ENCODE peak calls at places on chromosomes 5 and 9, in ten cellular contexts. One of them, this sample, is unnamed.

GRCh38 chr5:2169862-2170820 is 287.4 kb upstream of the IRX4 start:
- DNase-seq in AG20443: no peak
- DNase-seq in myocyte: no peak
- DNase-seq in activated CD4-positive, alpha-beta T cell treated with anti-CD3 and anti-CD28 coated beads, Interleukin-2, amount 50 U/mL, for 1 hour: no peak
- DNase-seq in A172: no peak
- DNase-seq in cardiac muscle cell: no peak
- DNase-seq in ELF-1: no peak
- DNase-seq in NK-92 treated with Interleukin-12 subunit alpha and Interleukin-12 subunit beta, amount 100 ng/mL, for 24 hours: no peak
- DNase-seq in HL-60: no peak
- DNase-seq in hippocampal formation: no peak
- DNase-seq in this sample: no peak

GRCh38 chr9:93357649-93358048 is 93.8 kb upstream of the FAM120A start:
- DNase-seq in AG20443: no peak
- DNase-seq in myocyte: no peak
- DNase-seq in activated CD4-positive, alpha-beta T cell treated with anti-CD3 and anti-CD28 coated beads, Interleukin-2, amount 50 U/mL, for 1 hour: no peak
- DNase-seq in A172: no peak
- DNase-seq in cardiac muscle cell: no peak
- DNase-seq in ELF-1: no peak
- DNase-seq in NK-92 treated with Interleukin-12 subunit alpha and Interleukin-12 subunit beta, amount 100 ng/mL, for 24 hours: no peak
- DNase-seq in HL-60: no peak
- DNase-seq in hippocampal formation: no peak
- DNase-seq in this sample: no peak

GRCh38 chr5:168651654-168652053 is 72.5 kb upstream of the PANK3 start:
- DNase-seq in AG20443: peak; percentile 71
- DNase-seq in myocyte: peak; percentile 60
- DNase-seq in activated CD4-positive, alpha-beta T cell treated with anti-CD3 and anti-CD28 coated beads, Interleukin-2, amount 50 U/mL, for 1 hour: no peak
- DNase-seq in A172: peak; percentile 89
- DNase-seq in cardiac muscle cell: peak; percentile 90
- DNase-seq in ELF-1: no peak
- DNase-seq in NK-92 treated with Interleukin-12 subunit alpha and Interleukin-12 subunit beta, amount 100 ng/mL, for 24 hours: no peak
- DNase-seq in HL-60: no peak
- DNase-seq in hippocampal formation: no peak
- DNase-seq in this sample: no peak

GRCh38 chr9:84620338-84620737 is 49.2 kb upstream of the NTRK2 start:
- DNase-seq in AG20443: no peak
- DNase-seq in myocyte: no peak
- DNase-seq in activated CD4-positive, alpha-beta T cell treated with anti-CD3 and anti-CD28 coated beads, Interleukin-2, amount 50 U/mL, for 1 hour: no peak
- DNase-seq in A172: no peak
- DNase-seq in cardiac muscle cell: peak; percentile 18
- DNase-seq in ELF-1: no peak
- DNase-seq in NK-92 treated with Interleukin-12 subunit alpha and Interleukin-12 subunit beta, amount 100 ng/mL, for 24 hours: no peak
- DNase-seq in HL-60: no peak
- DNase-seq in hippocampal formation: no peak
- DNase-seq in this sample: no peak

GRCh38 chr9:113988951-113989780 is 88.9 kb downstream of the AMBP start:
- DNase-seq in AG20443: peak; percentile 65
- DNase-seq in myocyte: peak; percentile 94
- DNase-seq in activated CD4-positive, alpha-beta T cell treated with anti-CD3 and anti-CD28 coated beads, Interleukin-2, amount 50 U/mL, for 1 hour: no peak
- DNase-seq in A172: no peak
- DNase-seq in cardiac muscle cell: peak; percentile 67
- DNase-seq in ELF-1: no peak
- DNase-seq in NK-92 treated with Interleukin-12 subunit alpha and Interleukin-12 subunit beta, amount 100 ng/mL, for 24 hours: no peak
- DNase-seq in HL-60: no peak
- DNase-seq in hippocampal formation: no peak
- DNase-seq in this sample: no peak

GRCh38 chr9:93682155-93682968 is 106.0 kb downstream of the PHF2 start:
- DNase-seq in AG20443: peak; percentile 85
- DNase-seq in myocyte: peak; percentile 60
- DNase-seq in activated CD4-positive, alpha-beta T cell treated with anti-CD3 and anti-CD28 coated beads, Interleukin-2, amount 50 U/mL, for 1 hour: peak; percentile 57
- DNase-seq in A172: peak; percentile 19
- DNase-seq in cardiac muscle cell: peak; percentile 68
- DNase-seq in ELF-1: peak; percentile 88
- DNase-seq in NK-92 treated with Interleukin-12 subunit alpha and Interleukin-12 subunit beta, amount 100 ng/mL, for 24 hours: no peak
- DNase-seq in HL-60: peak; percentile 64
- DNase-seq in hippocampal formation: peak; percentile 4
- DNase-seq in this sample: peak; percentile 18

GRCh38 chr5:58182287-58182841 is 277.5 kb downstream of the PLK2 start:
- DNase-seq in AG20443: no peak
- DNase-seq in myocyte: peak; percentile 14
- DNase-seq in activated CD4-positive, alpha-beta T cell treated with anti-CD3 and anti-CD28 coated beads, Interleukin-2, amount 50 U/mL, for 1 hour: no peak
- DNase-seq in A172: no peak
- DNase-seq in cardiac muscle cell: no peak
- DNase-seq in ELF-1: no peak
- DNase-seq in NK-92 treated with Interleukin-12 subunit alpha and Interleukin-12 subunit beta, amount 100 ng/mL, for 24 hours: no peak
- DNase-seq in HL-60: no peak
- DNase-seq in hippocampal formation: no peak
- DNase-seq in this sample: no peak

GRCh38 chr9:80968611-80969010 is 720.7 kb downstream of the TLE1 start:
- DNase-seq in AG20443: peak; percentile 9
- DNase-seq in myocyte: peak; percentile 93
- DNase-seq in activated CD4-positive, alpha-beta T cell treated with anti-CD3 and anti-CD28 coated beads, Interleukin-2, amount 50 U/mL, for 1 hour: no peak
- DNase-seq in A172: peak; percentile 48
- DNase-seq in cardiac muscle cell: peak; percentile 65
- DNase-seq in ELF-1: no peak
- DNase-seq in NK-92 treated with Interleukin-12 subunit alpha and Interleukin-12 subunit beta, amount 100 ng/mL, for 24 hours: no peak
- DNase-seq in HL-60: no peak
- DNase-seq in hippocampal formation: no peak
- DNase-seq in this sample: no peak

GRCh38 chr5:54217826-54218503 is 92.4 kb downstream of the ARL15 start:
- DNase-seq in AG20443: peak; percentile 60
- DNase-seq in myocyte: peak; percentile 78
- DNase-seq in activated CD4-positive, alpha-beta T cell treated with anti-CD3 and anti-CD28 coated beads, Interleukin-2, amount 50 U/mL, for 1 hour: no peak
- DNase-seq in A172: peak; percentile 71
- DNase-seq in cardiac muscle cell: peak; percentile 88
- DNase-seq in ELF-1: peak; percentile 71
- DNase-seq in NK-92 treated with Interleukin-12 subunit alpha and Interleukin-12 subunit beta, amount 100 ng/mL, for 24 hours: no peak
- DNase-seq in HL-60: peak; percentile 45
- DNase-seq in hippocampal formation: peak; percentile 80
- DNase-seq in this sample: peak; percentile 66

GRCh38 chr5:137392261-137392660 is 106.9 kb downstream of the SPOCK1 start:
- DNase-seq in AG20443: no peak
- DNase-seq in myocyte: no peak
- DNase-seq in activated CD4-positive, alpha-beta T cell treated with anti-CD3 and anti-CD28 coated beads, Interleukin-2, amount 50 U/mL, for 1 hour: no peak
- DNase-seq in A172: no peak
- DNase-seq in cardiac muscle cell: no peak
- DNase-seq in ELF-1: no peak
- DNase-seq in NK-92 treated with Interleukin-12 subunit alpha and Interleukin-12 subunit beta, amount 100 ng/mL, for 24 hours: no peak
- DNase-seq in HL-60: no peak
- DNase-seq in hippocampal formation: no peak
- DNase-seq in this sample: no peak

This sample was measured in NCI-H2227 treated with DMSO at 0.1 percent for 48 hours.